ENCODE peak calls at places on chromosomes 5 and 9, in six cellular contexts. O, U, F, D, W and K are unnamed samples.

GRCh38 chr5:6328173-6328572 is 50.2 kb downstream of the MED10 start:
- DNase-seq in D (no peak), U (no peak), O (no peak), F (peak; percentile 12), W (peak; percentile 54), K (no peak)

GRCh38 chr9:70463877-70464276 is 49.4 kb upstream of the KLF9 start:
- DNase-seq in F (no peak), W (no peak), U (no peak), D (no peak), O (no peak), K (no peak)

GRCh38 chr9:137030528-137030927 is 1.4 kb downstream of the FUT7 start:
- DNase-seq in F (no peak), U (no peak), W (no peak), D (peak; percentile 42), O (no peak), K (no peak)

GRCh38 chr5:115634343-115635132 is 8.7 kb upstream of the TMED7 start:
- DNase-seq in W (peak; percentile 81), D (peak; percentile 73), F (peak; percentile 78), O (peak; percentile 78), U (peak; percentile 93), K (peak; percentile 70)

GRCh38 chr9:84278131-84278530 is 62.4 kb downstream of the SLC28A3 start:
- DNase-seq in U (no peak), F (no peak), O (no peak), D (no peak), W (no peak), K (no peak)

GRCh38 chr9:20446248-20446647 is 176.1 kb downstream of the MLLT3 start:
- DNase-seq in O (no peak), W (no peak), F (no peak), U (no peak), D (no peak), K (no peak)

GRCh38 chr5:96997265-96997859 is 61.5 kb downstream of the LNPEP start:
- DNase-seq in W (peak; percentile 23), O (peak; percentile 21), D (no peak), U (peak; percentile 8), F (peak; percentile 41), K (peak; percentile 32)

GRCh38 chr9:68808481-68808880 is 103.4 kb downstream of the PIP5K1B start:
- DNase-seq in F (no peak), U (no peak), W (no peak), O (no peak), D (no peak), K (no peak)

GRCh38 chr9:134304712-134305111 is 21.5 kb upstream of the RXRA start:
- DNase-seq in W (no peak), O (no peak), D (no peak), F (no peak), U (no peak), K (no peak)
- TF ChIP-seq REST in W (no peak), O (no peak), D (no peak), F (no peak), U (no peak), K (no peak)

GRCh38 chr5:15383469-15383868 is 116.5 kb upstream of the FBXL7 start:
- DNase-seq in O (peak; percentile 61), W (no peak), U (no peak), D (no peak), F (peak; percentile 3), K (no peak)
- TF ChIP-seq RAD21 in O (peak; percentile 91), W (no peak), U (peak; percentile 58), D (peak; percentile 88), F (no peak), K (no peak)

GRCh38 chr5:10249948-10250803 is at the start of gene CCT5:
- DNase-seq in O (peak; percentile 94), D (peak; percentile 90), F (peak; percentile 97), W (peak; percentile 94), U (peak; percentile 95), K (peak; percentile 98)

GRCh38 chr5:10251409-10251808 is 1.3 kb downstream of the CCT5 start:
- DNase-seq in O (no peak), W (no peak), D (no peak), U (no peak), F (peak; percentile 66), K (no peak)

GRCh38 chr5:10253390-10253789 is 3.3 kb downstream of the CCT5 start:
- DNase-seq in F (no peak), U (no peak), W (no peak), O (no peak), D (no peak), K (no peak)

GRCh38 chr5:10248378-10249260 is 1.1 kb downstream of the ATPSCKMT start:
- DNase-seq in D (no peak), F (no peak), U (no peak), W (no peak), O (no peak), K (no peak)

GRCh38 chr5:10250804-10251276 is 760 bp downstream of the CCT5 start:
- DNase-seq in D (no peak), U (no peak), O (peak; percentile 31), F (no peak), W (no peak), K (no peak)
- TF ChIP-seq REST in D (no peak), U (no peak), O (peak; percentile 69), F (no peak), W (no peak), K (no peak)

GRCh38 chr5:14003513-14003912 is 59.0 kb upstream of the DNAH5 start:
- DNase-seq in W (no peak), O (no peak), U (no peak), D (no peak), F (no peak), K (no peak)
- TF ChIP-seq RAD21 in W (no peak), O (no peak), U (no peak), D (no peak), F (no peak), K (no peak)

GRCh38 chr9:6552738-6553121 is 92.8 kb downstream of the GLDC start:
- DNase-seq in D (no peak), O (no peak), F (no peak), W (no peak), U (no peak), K (no peak)

GRCh38 chr9:6549106-6549505 is 96.4 kb downstream of the GLDC start:
- DNase-seq in D (no peak), U (no peak), O (peak; percentile 45), W (no peak), F (no peak), K (no peak)

GRCh38 chr9:6557883-6558282 is 87.6 kb downstream of the GLDC start:
- DNase-seq in D (no peak), F (no peak), W (no peak), U (no peak), O (peak; percentile 69), K (no peak)

GRCh38 chr9:6551126-6551525 is 94.4 kb downstream of the GLDC start:
- DNase-seq in F (no peak), D (no peak), U (no peak), O (no peak), W (no peak), K (no peak)

GRCh38 chr9:6552033-6552737 is 93.3 kb downstream of the GLDC start:
- DNase-seq in D (no peak), F (peak; percentile 29), U (no peak), W (no peak), O (peak; percentile 27), K (no peak)
- TF ChIP-seq REST in D (no peak), F (no peak), U (no peak), W (no peak), O (no peak), K (no peak)

DNA sequence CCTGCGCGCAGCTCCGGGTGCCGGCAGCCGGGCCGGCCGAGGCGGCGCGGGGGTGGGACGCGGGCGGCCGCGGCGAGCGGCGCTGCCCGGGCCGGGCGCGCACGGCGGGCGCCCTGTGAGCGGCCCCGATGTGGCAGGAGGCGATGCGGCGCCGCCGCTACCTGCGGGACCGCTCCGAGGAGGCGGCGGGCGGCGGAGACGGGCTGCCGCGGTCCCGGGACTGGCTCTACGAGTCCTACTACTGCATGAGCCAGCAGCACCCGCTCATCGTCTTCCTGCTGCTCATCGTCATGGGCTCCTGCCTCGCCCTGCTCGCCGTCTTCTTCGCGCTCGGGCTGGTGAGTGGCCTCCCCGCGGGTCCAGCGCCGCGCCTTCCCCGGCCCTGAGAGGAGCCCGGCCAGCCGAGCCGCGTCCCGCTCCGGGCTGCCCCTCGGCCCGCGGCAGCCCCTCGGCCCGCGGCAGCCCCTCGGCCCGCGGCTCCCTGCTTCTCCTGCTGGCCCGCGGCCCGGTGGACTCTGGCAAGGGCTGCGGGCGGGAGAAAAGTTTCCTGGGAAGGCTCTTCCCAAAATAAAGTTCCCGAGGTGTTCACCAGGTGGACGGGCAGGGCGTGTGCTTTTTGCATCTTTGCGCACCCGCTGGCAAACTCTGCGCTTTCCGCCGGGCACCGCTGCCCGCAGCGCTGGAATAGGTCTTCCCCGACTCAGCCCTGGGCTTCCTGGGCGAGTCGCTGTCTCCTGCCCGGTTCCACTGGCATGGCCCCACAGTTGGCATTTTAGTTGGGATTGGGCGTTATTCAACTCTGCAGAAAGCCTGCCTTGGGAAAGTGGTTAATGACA is 449 bp downstream of the ADCY2 start:
- DNase-seq in F (no peak), O (peak; percentile 27), W (no peak), D (no peak), U (no peak), K (no peak)
- TF ChIP-seq RAD21 in F (no peak), O (no peak), W (no peak), D (no peak), U (no peak), K (no peak)

GRCh38 chr9:124776952-124777645 is at the start of gene OLFML2A:
- DNase-seq in U (peak; percentile 58), D (no peak), F (no peak), O (peak; percentile 86), W (peak; percentile 37), K (no peak)
- TF ChIP-seq REST in U (no peak), D (no peak), F (no peak), O (no peak), W (no peak), K (no peak)

DNA sequence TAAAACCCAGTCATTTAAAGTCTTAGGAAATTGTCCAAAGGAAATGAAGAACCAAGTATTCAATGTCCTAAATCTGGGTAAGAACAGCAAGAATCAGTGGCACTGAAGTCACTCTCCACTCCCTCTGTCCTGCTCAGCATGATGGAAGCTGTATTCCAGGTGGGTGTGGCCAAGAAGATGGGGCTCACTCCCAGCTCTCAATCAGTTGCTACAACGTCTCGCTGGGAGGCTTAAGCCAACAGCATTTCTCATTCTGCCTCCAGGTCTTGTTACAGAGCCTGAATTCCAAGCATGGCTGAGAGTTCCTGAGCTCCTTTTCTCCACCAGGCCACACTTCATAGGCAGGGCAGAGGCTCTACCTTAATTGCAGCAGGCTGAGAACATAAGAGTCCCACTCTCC is 41.2 kb upstream of the TRIO start:
- DNase-seq in U (no peak), W (no peak), D (no peak), O (no peak), F (no peak), K (no peak)
- TF ChIP-seq RAD21 in U (no peak), W (no peak), D (no peak), O (no peak), F (no peak), K (no peak)